ENCODE peak calls at places on chromosomes 1 and 21, in nine cellular contexts. I, L, A, B, H, Y, X, D and P are unnamed samples.

GRCh38 chr1:160193091-160193819 is 2.9 kb downstream of the CASQ1 start:
- DNase-seq in I (peak), L (peak), A (peak), B (peak), H (peak), Y (peak), X (peak), D (peak), P (peak)

GRCh38 chr1:72892461-72892860 is 610.1 kb upstream of the NEGR1 start:
- DNase-seq in I (no peak), L (no peak), A (peak), B (no peak), H (no peak), Y (peak), X (no peak), D (no peak), P (no peak)

GRCh38 chr1:84000954-84001495 is 2.1 kb upstream of the TTLL7 start:
- DNase-seq in I (no peak), L (peak), A (no peak), B (no peak), H (no peak), Y (no peak), X (no peak), D (no peak), P (no peak)

GRCh38 chr1:226648421-226648820 is 90.7 kb downstream of the ITPKB start:
- DNase-seq in I (no peak), L (no peak), A (no peak), B (no peak), H (no peak), Y (no peak), X (peak), D (no peak), P (no peak)

GRCh38 chr1:84467298-84467697 is 11.8 kb upstream of the RPF1 start:
- DNase-seq in I (no peak), L (no peak), A (peak), B (no peak), H (no peak), Y (no peak), X (no peak), D (no peak), P (no peak)

GRCh38 chr1:172393354-172393753 is 27.1 kb upstream of the C1orf105 start:
- DNase-seq in I (no peak), L (no peak), A (no peak), B (no peak), H (no peak), Y (no peak), X (no peak), D (peak), P (no peak)

GRCh38 chr1:6785721-6786505 is 659 bp downstream of the CAMTA1 start:
- DNase-seq in I (peak), L (peak), A (peak), B (peak), H (peak), Y (no peak), X (peak), D (peak), P (peak)

GRCh38 chr1:173444757-173445156 is 32.4 kb upstream of the PRDX6 start:
- DNase-seq in I (no peak), L (no peak), A (peak), B (no peak), H (peak), Y (no peak), X (no peak), D (peak), P (no peak)

GRCh38 chr1:11634759-11635158 is 19.5 kb downstream of the FBXO2 start:
- DNase-seq in I (no peak), L (no peak), A (no peak), B (no peak), H (no peak), Y (no peak), X (no peak), D (no peak), P (no peak)

GRCh38 chr1:111422546-111423391 is 4.8 kb downstream of the OVGP1 start:
- DNase-seq in I (no peak), L (no peak), A (peak), B (peak), H (no peak), Y (no peak), X (no peak), D (no peak), P (no peak)

DNA sequence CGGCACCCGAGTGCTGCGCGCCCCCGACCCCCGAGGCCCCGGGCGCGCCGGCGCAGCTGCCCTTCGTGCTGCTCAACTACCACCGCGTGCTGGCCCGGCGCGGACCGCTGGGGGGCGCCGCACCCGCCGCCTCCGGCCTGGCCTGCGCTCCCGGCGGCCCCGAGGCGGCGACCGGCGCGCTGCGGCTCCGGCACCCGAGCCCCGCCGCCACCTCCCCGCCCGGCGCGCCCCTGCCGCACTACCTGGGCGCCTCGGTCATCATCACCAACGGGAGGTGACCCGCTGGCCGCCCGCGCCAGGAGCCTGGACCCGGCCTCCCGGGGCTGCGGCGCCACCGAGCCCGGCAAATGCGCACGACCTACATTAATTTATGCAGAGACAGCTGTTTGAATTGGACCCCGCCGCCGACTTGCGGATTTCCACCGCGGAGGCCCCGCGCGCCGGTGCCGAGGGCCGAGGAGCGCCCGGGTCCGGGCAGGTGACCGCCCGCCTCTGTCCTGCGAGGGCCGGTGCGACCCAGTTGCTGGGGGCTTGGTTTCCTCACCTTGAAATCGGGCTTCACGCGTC is 49.0 kb downstream of the SIM2 start:
- DNase-seq in I (no peak), L (peak), A (peak), B (peak), H (peak), Y (peak), X (peak), D (no peak), P (no peak)
- H3K4me3 ChIP-seq in I (no peak), L (peak), A (no peak), B (peak), H (peak), Y (no peak), X (peak), D (no peak), P (no peak)

GRCh38 chr1:64967381-64967780 is 1.0 kb upstream of the JAK1 start:
- DNase-seq in I (no peak), L (no peak), A (no peak), B (peak), H (peak), Y (no peak), X (no peak), D (no peak), P (no peak)
- H3K4me3 ChIP-seq in I (peak), L (no peak), A (no peak), B (no peak), H (no peak), Y (no peak), X (peak), D (no peak), P (no peak)

GRCh38 chr1:23779826-23780371 is 1.7 kb downstream of the PITHD1 start:
- DNase-seq in I (no peak), L (peak), A (peak), B (no peak), H (no peak), Y (peak), X (no peak), D (no peak), P (no peak)
- H3K4me3 ChIP-seq in I (peak), L (no peak), A (no peak), B (no peak), H (no peak), Y (peak), X (no peak), D (peak), P (no peak)

GRCh38 chr1:93679546-93679945 is 2.1 kb downstream of the BCAR3 start:
- DNase-seq in I (no peak), L (peak), A (no peak), B (no peak), H (no peak), Y (no peak), X (no peak), D (no peak), P (no peak)
- H3K4me3 ChIP-seq in I (no peak), L (peak), A (peak), B (no peak), H (no peak), Y (peak), X (peak), D (peak), P (peak)

GRCh38 chr1:116915182-116915611 is 5.5 kb downstream of the PTGFRN start:
- DNase-seq in I (no peak), L (no peak), A (peak), B (peak), H (no peak), Y (no peak), X (no peak), D (no peak), P (no peak)

GRCh38 chr1:116912846-116913245 is 3.1 kb downstream of the PTGFRN start:
- DNase-seq in I (no peak), L (no peak), A (no peak), B (no peak), H (no peak), Y (no peak), X (no peak), D (no peak), P (no peak)

GRCh38 chr1:116914667-116915066 is 5.0 kb downstream of the PTGFRN start:
- DNase-seq in I (no peak), L (no peak), A (no peak), B (no peak), H (no peak), Y (no peak), X (no peak), D (no peak), P (no peak)

GRCh38 chr1:116911779-116912469 is 2.2 kb downstream of the PTGFRN start:
- DNase-seq in I (no peak), L (no peak), A (no peak), B (no peak), H (no peak), Y (no peak), X (no peak), D (no peak), P (no peak)

DNA sequence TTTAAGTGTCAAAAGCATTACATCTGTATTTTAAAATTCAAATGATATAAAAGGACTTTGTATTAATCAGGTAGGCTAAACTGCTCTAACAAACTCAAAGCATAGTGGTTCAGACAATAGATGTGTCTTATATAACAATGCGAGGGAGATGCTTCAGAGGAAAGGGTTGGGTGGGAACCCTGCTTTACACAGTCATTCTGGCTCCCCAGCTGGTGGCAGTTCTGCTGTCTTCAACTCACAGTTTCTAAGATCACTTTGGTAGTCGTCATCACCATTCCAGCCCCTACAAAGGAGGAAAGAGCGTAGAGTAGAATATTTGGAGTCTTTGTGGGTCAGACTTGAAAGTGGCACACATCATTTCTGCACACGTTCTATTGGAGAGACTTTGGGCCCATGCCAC is 4.2 kb downstream of the PTGFRN start:
- DNase-seq in I (no peak), L (no peak), A (no peak), B (no peak), H (no peak), Y (no peak), X (no peak), D (no peak), P (no peak)
- H3K4me3 ChIP-seq in I (no peak), L (no peak), A (no peak), B (no peak), H (no peak), Y (no peak), X (no peak), D (no peak), P (no peak)

GRCh38 chr1:149849947-149850360 is 49.4 kb upstream of the BOLA1 start:
- DNase-seq in I (no peak), L (peak), A (peak), B (peak), H (peak), Y (peak), X (no peak), D (peak), P (no peak)

GRCh38 chr1:149848340-149848771 is 51.0 kb upstream of the BOLA1 start:
- DNase-seq in I (no peak), L (no peak), A (peak), B (peak), H (peak), Y (peak), X (no peak), D (peak), P (peak)

GRCh38 chr1:149849246-149849946 is 50.0 kb upstream of the BOLA1 start:
- DNase-seq in I (no peak), L (no peak), A (no peak), B (peak), H (peak), Y (no peak), X (no peak), D (peak), P (no peak)

GRCh38 chr1:149846600-149847466 is 52.5 kb upstream of the BOLA1 start:
- DNase-seq in I (no peak), L (no peak), A (no peak), B (no peak), H (peak), Y (no peak), X (no peak), D (peak), P (no peak)

DNA sequence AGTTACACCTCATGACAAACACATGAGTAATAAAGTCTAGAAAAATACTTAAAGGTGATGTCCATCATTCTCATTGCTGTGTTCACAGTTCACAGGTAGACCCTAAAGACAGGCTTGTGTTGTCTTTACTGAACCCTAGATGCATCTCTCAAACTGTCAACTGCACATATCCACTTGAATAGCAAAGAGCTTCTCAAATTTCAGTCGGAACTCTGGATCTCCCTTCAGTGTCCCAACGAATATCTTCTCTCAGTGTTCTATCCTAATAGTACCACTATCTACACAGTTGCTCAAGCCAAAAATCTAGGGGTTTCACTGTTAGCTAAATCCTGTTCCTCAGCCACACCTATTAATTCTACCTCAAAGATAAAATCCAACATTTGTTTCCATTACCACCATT is 50.6 kb upstream of the BOLA1 start:
- DNase-seq in I (no peak), L (peak), A (peak), B (no peak), H (peak), Y (peak), X (no peak), D (peak), P (no peak)
- H3K4me3 ChIP-seq in I (peak), L (peak), A (peak), B (no peak), H (peak), Y (peak), X (peak), D (peak), P (peak)

DNA sequence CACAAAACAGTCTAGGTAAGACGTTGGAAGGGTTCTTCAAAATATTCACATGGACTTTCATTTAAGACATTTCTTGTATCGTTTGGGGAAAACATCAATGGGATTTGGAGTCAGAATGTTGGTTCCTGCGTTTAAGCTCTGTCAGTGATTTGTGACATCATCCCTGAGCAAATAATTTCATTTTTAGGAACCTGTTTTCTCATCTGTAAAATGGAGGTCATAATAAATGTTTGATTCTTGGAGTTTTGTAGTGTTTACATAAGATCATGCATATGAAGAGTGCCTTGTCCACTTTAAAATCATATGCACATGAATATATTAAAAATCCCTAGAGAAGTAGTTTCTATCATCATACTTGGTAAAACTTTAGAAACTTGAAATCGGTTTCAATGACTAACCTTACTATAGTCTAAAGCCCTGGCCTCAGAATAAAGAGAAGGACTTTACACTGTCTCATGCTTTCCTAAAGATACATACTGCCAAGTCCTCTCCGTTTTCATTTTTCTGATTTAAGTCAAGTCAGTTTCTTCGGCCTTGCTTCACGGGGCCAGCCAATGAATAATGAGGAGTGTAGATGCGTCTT is 178.4 kb downstream of the ADSS2 start:
- DNase-seq in I (no peak), L (no peak), A (no peak), B (no peak), H (no peak), Y (no peak), X (no peak), D (no peak), P (no peak)
- H3K4me3 ChIP-seq in I (no peak), L (peak), A (no peak), B (no peak), H (no peak), Y (peak), X (no peak), D (no peak), P (peak)